ENCODE peak calls at places on chromosomes 12 and 14, in four cellular contexts. M, U, Y and X are unnamed samples.

GRCh38 chr12:129531004-129531403 is 372.8 kb downstream of the TMEM132D start:
- DNase-seq in U (no peak), Y (peak; percentile 54), M (no peak), X (no peak)

GRCh38 chr14:103749452-103749851 is 33.8 kb downstream of the ZFYVE21 start:
- DNase-seq in M (no peak), U (no peak), Y (no peak), X (no peak)

GRCh38 chr14:90300649-90301048 is 31.1 kb downstream of the NRDE2 start:
- DNase-seq in Y (no peak), M (peak; percentile 24), U (no peak), X (no peak)

GRCh38 chr12:51403159-51403558 is 12.0 kb upstream of the GALNT6 start:
- DNase-seq in M (peak; percentile 36), U (no peak), Y (no peak), X (no peak)

GRCh38 chr14:64654072-64654899 is 49.9 kb upstream of the PLEKHG3 start:
- DNase-seq in U (no peak), M (peak; percentile 96), Y (no peak), X (no peak)

GRCh38 chr14:89845346-89845745 is 109.2 kb downstream of the EFCAB11 start:
- DNase-seq in U (no peak), M (peak; percentile 100), Y (no peak), X (no peak)

GRCh38 chr12:3455312-3455711 is 35.7 kb upstream of the PRMT8 start:
- DNase-seq in U (no peak), Y (no peak), M (no peak), X (no peak)

GRCh38 chr12:127570793-127571360 is 696.1 kb upstream of the TMEM132C start:
- DNase-seq in Y (no peak), M (no peak), U (no peak), X (no peak)

GRCh38 chr12:32087301-32087700 is 19.3 kb upstream of the BICD1 start:
- DNase-seq in Y (no peak), U (no peak), M (no peak), X (no peak)

GRCh38 chr14:31785574-31785973 is 224.4 kb downstream of the NUBPL start:
- DNase-seq in U (no peak), M (no peak), Y (no peak), X (no peak)

GRCh38 chr12:84825149-84825548 is 87.5 kb downstream of the SLC6A15 start:
- DNase-seq in M (no peak), U (no peak), Y (no peak), X (no peak)

GRCh38 chr12:63410197-63410596 is 258.1 kb downstream of the DPY19L2 start:
- DNase-seq in U (no peak), M (no peak), Y (no peak), X (no peak)

GRCh38 chr12:105831372-105831771 is 307.4 kb downstream of the NUAK1 start:
- DNase-seq in M (no peak), U (no peak), Y (no peak), X (no peak)

GRCh38 chr12:122403115-122403770 is 19.2 kb downstream of the CLIP1 start:
- DNase-seq in M (no peak), Y (no peak), U (peak; percentile 13), X (no peak)

GRCh38 chr14:99548285-99548684 is 55.7 kb downstream of the CCDC85C start:
- DNase-seq in M (no peak), U (no peak), Y (no peak), X (no peak)

GRCh38 chr12:65663648-65664047 is 160.6 kb upstream of the HMGA2 start:
- DNase-seq in U (no peak), Y (no peak), M (peak; percentile 64), X (no peak)

GRCh38 chr12:56836317-56836716 is 73.2 kb downstream of the HSD17B6 start:
- DNase-seq in U (no peak), Y (no peak), M (no peak), X (no peak)

GRCh38 chr12:42918387-42918786 is 328.8 kb upstream of the PRICKLE1 start:
- DNase-seq in Y (no peak), U (no peak), M (no peak), X (no peak)

GRCh38 chr12:131644481-131644880 is 66.4 kb upstream of the SFSWAP start:
- DNase-seq in U (no peak), Y (no peak), M (no peak), X (peak; percentile 46)

GRCh38 chr12:105259226-105259625 is 23.3 kb upstream of the APPL2 start:
- DNase-seq in M (no peak), Y (no peak), U (no peak), X (no peak)

GRCh38 chr12:59700145-59700435 is 104.3 kb downstream of the SLC16A7 start:
- DNase-seq in U (no peak), M (no peak), Y (no peak), X (no peak)

GRCh38 chr12:76020281-76020680 is 11.3 kb downstream of the PHLDA1 start:
- DNase-seq in M (peak; percentile 80), U (peak; percentile 70), Y (no peak), X (no peak)

GRCh38 chr14:37708481-37708880 is 113.1 kb downstream of the TTC6 start:
- DNase-seq in U (no peak), Y (no peak), M (peak; percentile 60), X (no peak)

GRCh38 chr12:6285063-6285477 is 25.4 kb upstream of the PLEKHG6 start:
- DNase-seq in U (peak; percentile 75), Y (peak; percentile 68), M (peak; percentile 76), X (no peak)

GRCh38 chr12:132710062-132710421 is 600 bp upstream of the PGAM5 start:
- DNase-seq in U (no peak), Y (peak; percentile 29), M (no peak), X (no peak)

GRCh38 chr12:64889434-64890216 is 65.2 kb downstream of the TBC1D30 start:
- DNase-seq in M (peak; percentile 11), Y (peak; percentile 26), U (no peak), X (no peak)

GRCh38 chr12:23209793-23210192 is 584.8 kb downstream of the ETNK1 start:
- DNase-seq in M (no peak), U (no peak), Y (no peak), X (no peak)

GRCh38 chr14:72527591-72527990 is 366.3 kb downstream of the DPF3 start:
- DNase-seq in U (no peak), Y (no peak), M (no peak), X (no peak)

GRCh38 chr12:43742106-43742505 is 16.5 kb downstream of the PUS7L start:
- DNase-seq in M (peak; percentile 94), U (no peak), Y (no peak), X (no peak)

GRCh38 chr14:68678471-68678870 is 114.4 kb downstream of the ZFP36L1 start:
- DNase-seq in U (peak; percentile 51), Y (no peak), M (no peak), X (no peak)

GRCh38 chr12:43158126-43158525 is 393.9 kb downstream of the ADAMTS20 start:
- DNase-seq in U (no peak), M (no peak), Y (no peak), X (no peak)

GRCh38 chr12:104219361-104219892 is 3.8 kb downstream of the TXNRD1 start:
- DNase-seq in Y (peak; percentile 11), U (no peak), M (peak; percentile 98), X (no peak)

GRCh38 chr12:26751179-26751578 is 81.8 kb downstream of the ITPR2 start:
- DNase-seq in M (no peak), Y (no peak), U (no peak), X (no peak)

GRCh38 chr12:26748412-26748740 is 84.6 kb downstream of the ITPR2 start:
- DNase-seq in U (no peak), M (no peak), Y (no peak), X (no peak)

GRCh38 chr12:26750531-26751171 is 82.3 kb downstream of the ITPR2 start:
- DNase-seq in Y (no peak), M (no peak), U (no peak), X (no peak)

GRCh38 chr12:26749781-26750180 is 83.2 kb downstream of the ITPR2 start:
- DNase-seq in U (no peak), M (no peak), Y (no peak), X (no peak)

DNA sequence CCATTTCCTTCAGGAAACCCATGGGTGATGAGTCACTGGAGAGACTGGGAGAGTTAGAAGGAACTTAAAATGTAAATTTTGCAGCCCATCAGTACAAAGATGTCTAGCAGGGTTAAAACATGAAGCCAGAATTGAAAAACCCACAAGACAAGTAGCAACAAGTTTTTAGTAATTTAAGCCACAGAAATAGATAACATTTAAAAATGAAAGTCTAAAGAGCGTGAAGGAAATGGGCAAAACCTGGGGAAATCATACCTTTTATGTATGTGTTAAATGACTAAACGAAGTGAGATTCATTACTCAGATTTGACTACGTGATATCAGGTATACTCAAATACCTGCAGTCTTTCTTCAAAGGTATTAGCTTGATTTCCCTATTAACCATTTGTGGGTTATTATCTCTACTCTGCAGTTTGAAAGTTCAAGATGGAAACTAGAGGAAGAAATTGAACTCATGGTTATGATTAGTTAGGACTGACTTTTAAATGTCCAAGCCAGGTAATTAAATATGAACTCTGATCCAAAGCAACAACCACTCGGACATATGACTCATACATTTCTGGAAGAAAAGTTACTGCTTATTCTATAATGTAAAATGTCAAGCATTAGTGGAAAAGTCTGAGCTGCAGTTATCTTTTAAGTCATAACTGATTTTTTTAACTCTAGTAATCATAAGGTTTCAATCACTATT is 84.1 kb downstream of the ITPR2 start:
- DNase-seq in U (no peak), M (peak; percentile 70), Y (no peak), X (no peak)
- H3K27ac ChIP-seq in U (no peak overlapping the region), M (no peak overlapping the region), Y (no peak overlapping the region), X (no peak overlapping the region)

GRCh38 chr14:23299986-23300686 is 2.5 kb downstream of the PPP1R3E start:
- DNase-seq in Y (no peak), U (no peak), M (no peak), X (no peak)
- H3K27ac ChIP-seq in Y (peak overlapping the region; percentile 99), U (peak overlapping the region; percentile 93), M (peak overlapping the region; percentile 90), X (peak overlapping the region; percentile 100)

DNA sequence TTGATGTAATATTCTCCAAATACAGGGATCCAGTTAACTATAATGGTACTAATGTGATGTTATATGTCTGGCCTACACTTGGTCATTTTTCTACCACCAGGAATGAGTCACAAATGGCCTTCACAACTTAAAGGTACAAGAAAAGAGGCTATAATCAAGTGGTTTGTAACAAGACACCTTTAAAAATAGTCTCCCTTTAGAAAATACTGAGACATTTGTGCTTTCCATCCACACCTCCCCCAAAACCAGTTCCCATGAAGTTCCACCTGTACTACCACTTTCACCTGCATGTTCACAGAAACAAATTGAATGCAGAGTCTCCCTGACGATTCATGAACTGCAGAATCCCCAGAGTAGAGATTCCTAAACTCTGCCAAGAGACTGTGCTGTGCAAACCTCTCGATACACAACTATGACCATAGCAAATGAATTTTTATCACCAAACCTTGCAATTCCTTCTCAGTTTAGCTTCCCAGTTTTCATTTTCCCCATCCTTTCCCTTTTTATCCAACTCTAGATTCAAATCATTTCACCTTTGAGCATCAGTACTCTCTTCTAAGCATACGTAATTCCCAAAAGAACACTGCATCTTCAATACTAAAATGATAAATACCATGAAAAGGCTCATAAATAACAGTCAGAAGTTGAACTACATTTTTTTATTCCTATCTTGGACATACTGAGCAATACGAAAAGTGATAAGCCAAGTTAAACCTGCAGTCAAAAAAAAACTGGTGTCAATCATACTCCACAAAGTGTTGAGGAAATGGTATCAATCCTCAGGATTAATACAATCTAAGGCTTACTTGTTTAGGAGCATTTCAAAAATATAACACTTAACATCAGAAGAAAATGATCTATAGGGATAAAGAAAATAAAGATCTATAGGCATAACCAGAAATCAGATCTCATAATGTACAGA is 5.8 kb downstream of the BTG1 start:
- DNase-seq in Y (no peak), M (peak; percentile 59), U (no peak), X (no peak)
- H3K27ac ChIP-seq in Y (peak overlapping the region; percentile 100), M (peak overlapping the region; percentile 68), U (peak overlapping the region; percentile 28), X (peak overlapping the region; percentile 97)

DNA sequence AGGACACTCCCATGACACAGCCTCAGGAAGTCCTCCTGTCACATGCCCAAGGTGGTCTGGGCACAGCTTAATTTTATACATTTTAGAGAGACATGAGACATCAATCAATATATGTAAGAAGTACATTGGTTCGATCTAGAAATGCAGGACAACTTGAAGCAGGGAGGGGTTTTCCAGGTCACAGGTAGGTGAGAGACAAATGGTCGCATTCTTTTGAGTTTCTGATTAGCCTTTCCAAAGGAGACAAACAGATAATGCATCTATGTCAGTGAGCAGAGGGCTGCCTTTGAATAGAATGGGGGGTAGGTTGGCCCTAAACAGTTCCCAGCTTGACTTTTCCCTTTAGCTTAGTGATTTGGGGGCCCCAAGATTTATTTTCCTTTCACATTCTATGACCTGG is 2.5 kb downstream of the HSPB8 start:
- DNase-seq in U (no peak), Y (no peak), M (no peak), X (no peak)
- H3K27ac ChIP-seq in U (peak overlapping the region; percentile 84), Y (peak overlapping the region; percentile 91), M (no peak overlapping the region), X (peak overlapping the region; percentile 97)